ENCODE peak calls at places on chromosomes 2 and 18, in five cellular contexts. W, Q, S, G and C are unnamed samples.
A peak's percentile ranks its signal among the peaks of the same experiment; 100 is the strongest.

GRCh38 chr2:96985181-96985580 is 1.2 kb downstream of the FAM178B start:
- DNase-seq in W (no peak), Q (no peak), S (no peak), G (no peak), C (no peak)

GRCh38 chr2:63261222-63261621 is 210.6 kb downstream of the OTX1 start:
- DNase-seq in W (no peak), Q (no peak), S (no peak), G (no peak), C (no peak)

GRCh38 chr2:212766921-212767320 is 228.3 kb upstream of the ERBB4 start:
- DNase-seq in W (no peak), Q (no peak), S (no peak), G (no peak), C (no peak)

GRCh38 chr2:193228276-193228675 is 1033.5 kb upstream of the TMEFF2 start:
- DNase-seq in W (no peak), Q (no peak), S (no peak), G (no peak), C (no peak)

GRCh38 chr2:170747921-170748320 is 22.3 kb upstream of the ERICH2 start:
- DNase-seq in W (no peak), Q (no peak), S (no peak), G (peak; percentile 68), C (no peak)

GRCh38 chr2:220064282-220065042 is 437.0 kb downstream of the SLC4A3 start:
- DNase-seq in W (no peak), Q (no peak), S (no peak), G (no peak), C (no peak)

GRCh38 chr18:30522288-30522929 is 520.1 kb downstream of the DSC3 start:
- DNase-seq in W (no peak), Q (no peak), S (no peak), G (no peak), C (no peak)

GRCh38 chr2:102451968-102452367 is 21.1 kb upstream of the SLC9A4 start:
- DNase-seq in W (no peak), Q (no peak), S (no peak), G (no peak), C (no peak)

GRCh38 chr18:28916436-28916835 is 739.5 kb upstream of the CDH2 start:
- DNase-seq in W (no peak), Q (no peak), S (no peak), G (no peak), C (no peak)

GRCh38 chr2:203918264-203918663 is 18.3 kb upstream of the ICOS start:
- DNase-seq in W (no peak), Q (no peak), S (no peak), G (no peak), C (no peak)

GRCh38 chr2:54331095-54331835 is 75.2 kb upstream of the TSPYL6 start:
- DNase-seq in W (peak; percentile 11), Q (no peak), S (no peak), G (no peak), C (no peak)

GRCh38 chr18:9914334-9914583 is 443 bp downstream of the VAPA start:
- DNase-seq in W (peak; percentile 84), Q (no peak), S (no peak), G (no peak), C (no peak)

GRCh38 chr18:10035306-10035991 is 121.6 kb downstream of the VAPA start:
- DNase-seq in W (no peak), Q (no peak), S (no peak), G (no peak), C (no peak)

GRCh38 chr2:155703917-155704316 is 628.6 kb downstream of the NR4A2 start:
- DNase-seq in W (no peak), Q (no peak), S (no peak), G (no peak), C (no peak)

GRCh38 chr18:65988371-65988770 is 237.6 kb downstream of the CDH7 start:
- DNase-seq in W (no peak), Q (no peak), S (no peak), G (no peak), C (no peak)

GRCh38 chr2:152585830-152586484 is 131.3 kb downstream of the PRPF40A start:
- DNase-seq in W (peak; percentile 42), Q (no peak), S (no peak), G (peak; percentile 34), C (peak; percentile 18)

GRCh38 chr18:12279781-12280531 is 25.8 kb downstream of the CIDEA start:
- DNase-seq in W (no peak), Q (no peak), S (no peak), G (no peak), C (no peak)

GRCh38 chr2:37343537-37344434 is 644 bp upstream of the QPCT start:
- DNase-seq in W (peak; percentile 56), Q (no peak), S (no peak), G (no peak), C (peak; percentile 54)

GRCh38 chr18:79574938-79575525 is 104.6 kb upstream of the CTDP1 start:
- DNase-seq in W (no peak), Q (no peak), S (no peak), G (no peak), C (no peak)

GRCh38 chr18:908631-909621 is 4.3 kb downstream of the ADCYAP1 start:
- DNase-seq in W (peak; percentile 27), Q (no peak), S (no peak), G (no peak), C (no peak)

GRCh38 chr2:102488063-102488462 is 15.0 kb downstream of the SLC9A4 start:
- DNase-seq in W (no peak), Q (no peak), S (no peak), G (no peak), C (no peak)

GRCh38 chr2:71603311-71603794 is 150.0 kb downstream of the DYSF start:
- DNase-seq in W (no peak), Q (no peak), S (no peak), G (no peak), C (no peak)

GRCh38 chr18:76679259-76679658 is 143.1 kb upstream of the ZNF236 start:
- DNase-seq in W (no peak), Q (no peak), S (no peak), G (no peak), C (peak; percentile 11)

GRCh38 chr2:38376346-38376682 is 759 bp downstream of the ATL2 start:
- DNase-seq in W (no peak), Q (peak; percentile 43), S (peak; percentile 53), G (peak; percentile 75), C (peak; percentile 73)

GRCh38 chr2:239165206-239165831 is 235.5 kb downstream of the HDAC4 start:
- DNase-seq in W (no peak), Q (no peak), S (no peak), G (no peak), C (no peak)

GRCh38 chr2:109333414-109334194 is 204.6 kb downstream of the SH3RF3 start:
- DNase-seq in W (no peak), Q (no peak), S (no peak), G (no peak), C (peak; percentile 16)

GRCh38 chr2:26011990-26012856 is 21.7 kb upstream of the RAB10 start:
- DNase-seq in W (no peak), Q (peak; percentile 95), S (peak; percentile 92), G (peak; percentile 54), C (peak; percentile 94)

GRCh38 chr2:236092714-236093113 is 75.5 kb downstream of the GBX2 start:
- DNase-seq in W (no peak), Q (no peak), S (no peak), G (no peak), C (no peak)

GRCh38 chr2:143177081-143177786 is 48.0 kb downstream of the ARHGAP15 start:
- DNase-seq in W (no peak), Q (no peak), S (no peak), G (no peak), C (no peak)

GRCh38 chr2:131104487-131105155 is 515 bp upstream of the PLEKHB2 start:
- DNase-seq in W (peak; percentile 78), Q (peak; percentile 57), S (peak; percentile 84), G (peak; percentile 71), C (peak; percentile 64)

GRCh38 chr18:32381761-32382160 is 88.9 kb downstream of the GAREM1 start:
- DNase-seq in W (no peak), Q (no peak), S (no peak), G (no peak), C (no peak)

GRCh38 chr2:20241973-20242726 is 17.2 kb upstream of the SDC1 start:
- DNase-seq in W (peak; percentile 72), Q (no peak), S (no peak), G (peak; percentile 63), C (no peak)

GRCh38 chr2:138244400-138245001 is 257.1 kb upstream of the SPOPL start:
- DNase-seq in W (no peak), Q (no peak), S (no peak), G (peak; percentile 5), C (no peak)

GRCh38 chr2:146978891-146979555 is 865.8 kb upstream of the ACVR2A start:
- DNase-seq in W (no peak), Q (no peak), S (no peak), G (no peak), C (no peak)

GRCh38 chr18:12159446-12159845 is 65.8 kb downstream of the ANKRD62 start:
- DNase-seq in W (no peak), Q (no peak), S (no peak), G (no peak), C (peak; percentile 18)

GRCh38 chr18:74745658-74746403 is 148.2 kb downstream of the ZNF407 start:
- DNase-seq in W (peak; percentile 11), Q (peak; percentile 89), S (peak; percentile 40), G (peak; percentile 24), C (peak; percentile 15)

GRCh38 chr2:215746507-215747243 is 266.7 kb downstream of the MREG start:
- DNase-seq in W (no peak), Q (no peak), S (no peak), G (no peak), C (no peak)
- TF ChIP-seq SIN3A in W (no peak), Q (no peak), S (no peak), G (no peak), C (no peak)

GRCh38 chr2:64765160-64765805 is 111.6 kb upstream of the SERTAD2 start:
- DNase-seq in W (no peak), Q (no peak), S (no peak), G (no peak), C (no peak)
- TF ChIP-seq SIN3A in W (no peak), Q (no peak), S (no peak), G (no peak), C (no peak)

GRCh38 chr2:161136194-161136593 is 24.0 kb upstream of the TANK start:
- DNase-seq in W (no peak), Q (no peak), S (no peak), G (no peak), C (no peak)
- TF ChIP-seq SIN3A in W (no peak), Q (no peak), S (no peak), G (no peak), C (no peak)

GRCh38 chr2:44061469-44061868 is 65.7 kb upstream of the LRPPRC start:
- DNase-seq in W (no peak), Q (no peak), S (no peak), G (no peak), C (no peak)

GRCh38 chr2:44060990-44061389 is 65.2 kb upstream of the LRPPRC start:
- DNase-seq in W (no peak), Q (no peak), S (no peak), G (no peak), C (no peak)

GRCh38 chr2:44061876-44062275 is 66.1 kb upstream of the LRPPRC start:
- DNase-seq in W (no peak), Q (no peak), S (no peak), G (no peak), C (peak; percentile 66)

DNA sequence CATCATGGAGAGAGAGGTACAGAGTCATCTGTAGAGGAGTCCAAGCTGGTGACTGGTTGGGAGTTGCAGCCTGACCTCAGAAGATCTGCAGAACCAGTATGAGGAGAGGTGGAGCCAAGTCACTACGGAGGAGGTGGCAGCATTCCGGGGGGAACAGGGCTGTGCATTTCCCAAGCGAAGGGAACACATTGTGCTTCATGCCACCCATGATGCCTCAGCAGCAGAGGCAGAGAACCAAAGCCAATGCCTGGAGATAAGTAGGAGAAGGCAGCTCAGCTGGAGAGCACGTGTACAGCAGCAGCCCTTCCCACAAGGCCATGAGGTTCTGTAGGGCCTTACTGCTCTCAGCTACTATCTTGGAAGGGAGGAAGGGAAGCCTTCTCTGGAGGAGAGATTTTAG is 67.2 kb upstream of the LRPPRC start:
- DNase-seq in W (no peak), Q (no peak), S (no peak), G (no peak), C (no peak)
- TF ChIP-seq SIN3A in W (no peak), Q (no peak), S (no peak), G (no peak), C (no peak)